ENCODE peak calls at places on chromosome 1, in six cellular contexts. K is upper lobe of left lung, I is pancreas, F is OCI-LY7, D is stomach, R is transverse colon. Z is an unnamed sample. For H3K9me3, the result is how much of the 10 kb centered on the place peaks cover.

GRCh38 chr1:237041795-237042466 is at the start of gene RYR2:
- DNase-seq in K (no peak), I (peak), F (no peak), D (no peak), R (no peak), Z (no peak)

GRCh38 chr1:117009132-117009531 is 7.6 kb downstream of the CD101 start:
- DNase-seq in K (peak), I (no peak), F (no peak), D (no peak), R (no peak), Z (no peak)

GRCh38 chr1:176656257-176656995 is 193.5 kb downstream of the PAPPA2 start:
- DNase-seq in K (no peak), I (peak), F (no peak), D (no peak), R (no peak), Z (no peak)

GRCh38 chr1:166176416-166176815 is 9.6 kb upstream of the FAM78B start:
- DNase-seq in K (no peak), I (no peak), F (no peak), D (no peak), R (no peak), Z (no peak)

GRCh38 chr1:40389234-40389815 is 15.8 kb downstream of the SMAP2 start:
- DNase-seq in K (no peak), I (no peak), F (peak), D (no peak), R (no peak), Z (no peak)

GRCh38 chr1:76084029-76084627 is 9.6 kb downstream of the ST6GALNAC3 start:
- DNase-seq in K (no peak), I (no peak), F (no peak), D (no peak), R (no peak), Z (no peak)

GRCh38 chr1:102732927-102733326 is 375.4 kb downstream of the COL11A1 start:
- DNase-seq in K (no peak), I (no peak), F (no peak), D (no peak), R (no peak), Z (no peak)

GRCh38 chr1:215459136-215459535 is 108.0 kb upstream of the KCTD3 start:
- DNase-seq in K (no peak), I (no peak), F (no peak), D (no peak), R (no peak), Z (no peak)

DNA sequence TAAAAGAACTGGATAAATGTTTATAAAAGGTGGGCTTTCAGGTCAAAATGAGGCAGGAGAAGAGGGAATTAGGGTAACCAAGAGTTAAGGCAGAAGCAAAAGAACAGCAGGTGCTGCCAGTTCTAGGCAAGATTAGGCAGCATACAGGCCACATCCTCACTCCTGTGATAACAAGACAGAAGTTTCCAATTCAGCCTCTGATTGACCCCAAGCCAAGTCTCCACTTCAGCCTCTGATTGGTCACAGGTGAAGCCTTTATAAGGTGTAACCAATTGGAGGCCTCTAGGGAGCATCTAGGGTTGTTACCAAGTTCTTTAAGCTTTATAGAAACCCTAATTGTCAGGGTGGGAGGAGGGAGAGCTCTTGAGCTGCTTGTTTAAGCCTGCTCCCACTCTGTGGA is 160.8 kb downstream of the MATN1 start:
- DNase-seq in K (no peak), I (no peak), F (no peak), D (no peak), R (no peak), Z (no peak)
- H3K9me3 ChIP-seq in K (under half), I (under half), F (under half), D (half or more), R (under half), Z (under half)

GRCh38 chr1:22264464-22265330 is 121.8 kb upstream of the WNT4 start:
- DNase-seq in K (no peak), I (no peak), F (no peak), D (no peak), R (no peak), Z (no peak)
- H3K27ac ChIP-seq in K (no peak), I (no peak), F (no peak), D (no peak), R (no peak), Z (no peak)

GRCh38 chr1:239222999-239223398 is 163.4 kb upstream of the CHRM3 start:
- DNase-seq in K (no peak), I (no peak), F (no peak), D (no peak), R (no peak), Z (no peak)
- H3K9me3 ChIP-seq in K (under half), I (under half), F (under half), D (under half), R (under half), Z (under half)

GRCh38 chr1:48048980-48049379 is 51.8 kb upstream of the TRABD2B start:
- DNase-seq in K (no peak), I (no peak), F (no peak), D (no peak), R (no peak), Z (no peak)

GRCh38 chr1:48049823-48050539 is 52.8 kb upstream of the TRABD2B start:
- DNase-seq in K (no peak), I (peak), F (no peak), D (no peak), R (no peak), Z (no peak)

GRCh38 chr1:48052923-48053291 is 55.7 kb upstream of the TRABD2B start:
- DNase-seq in K (no peak), I (no peak), F (no peak), D (no peak), R (no peak), Z (no peak)

GRCh38 chr1:48054246-48054645 is 57.1 kb upstream of the TRABD2B start:
- DNase-seq in K (no peak), I (no peak), F (no peak), D (no peak), R (no peak), Z (no peak)

DNA sequence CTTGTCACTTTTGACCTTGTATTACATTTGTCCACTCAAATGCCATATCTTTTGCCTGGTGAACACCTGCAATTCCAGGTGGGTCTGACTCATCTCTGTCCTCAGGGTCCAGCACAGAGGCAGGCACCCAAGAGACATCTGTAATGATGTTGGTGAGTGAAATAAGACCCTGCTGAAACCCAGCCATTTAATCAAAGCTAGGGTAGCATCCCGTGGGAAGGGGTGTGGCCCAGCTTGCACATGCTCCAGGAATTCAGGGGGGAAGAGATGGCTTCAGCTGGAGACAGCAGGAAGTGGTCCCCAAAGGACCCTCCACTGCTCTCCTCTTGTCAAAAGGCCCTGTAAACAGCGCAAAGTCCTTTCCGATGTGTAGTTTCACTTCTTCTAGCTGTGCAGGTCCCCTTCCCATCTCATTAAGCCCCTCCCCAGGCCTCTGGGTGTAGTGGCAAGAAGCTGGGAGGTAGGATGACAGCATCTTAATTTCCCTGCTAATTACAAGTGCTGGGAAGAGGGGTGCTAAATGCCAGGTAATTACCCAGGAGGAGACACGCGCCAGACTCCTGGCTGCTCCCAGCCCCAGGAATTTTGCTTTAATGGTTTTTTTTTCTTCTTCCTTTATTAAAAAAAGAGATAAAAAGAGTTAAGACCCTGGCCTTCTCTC is 54.4 kb upstream of the TRABD2B start:
- DNase-seq in K (no peak), I (no peak), F (no peak), D (no peak), R (no peak), Z (no peak)
- H3K27ac ChIP-seq in K (no peak), I (no peak), F (no peak), D (no peak), R (no peak), Z (peak)

Z was measured in breast epithelium.